ENCODE peak calls at places on chromosomes 3 and 15, in four cellular contexts. D is mesenchymal stem cell; W is CD8-positive, alpha-beta memory T cell; F is GM23248. P is an unnamed sample. For H3K9me3, the result is how much of the 10 kb centered on the place peaks cover.

GRCh38 chr3:65439641-65440040 is 599.1 kb downstream of the MAGI1 start:
- DNase-seq in W (no peak), D (peak), F (peak), P (peak)

GRCh38 chr3:52314495-52314894 is 1.6 kb upstream of the DNAH1 start:
- DNase-seq in W (no peak), F (peak), D (peak), P (no peak)

GRCh38 chr3:133851931-133852330 is 43.8 kb downstream of the RAB6B start:
- DNase-seq in W (no peak), D (no peak), F (no peak), P (no peak)

GRCh38 chr3:155554777-155555445 is 190.0 kb downstream of the PLCH1 start:
- DNase-seq in F (no peak), D (no peak), W (no peak), P (no peak)

GRCh38 chr3:114152519-114153151 is 26.2 kb downstream of the DRD3 start:
- DNase-seq in W (peak), D (peak), F (peak), P (peak)

GRCh38 chr3:171801738-171802600 is 8.3 kb downstream of the PLD1 start:
- DNase-seq in D (peak), F (peak), W (no peak), P (no peak)

GRCh38 chr3:156741935-156742334 is 67.5 kb downstream of the TIPARP start:
- DNase-seq in F (no peak), W (no peak), D (no peak), P (no peak)

GRCh38 chr3:30397030-30397429 is 209.4 kb upstream of the TGFBR2 start:
- DNase-seq in D (no peak), W (no peak), F (no peak), P (no peak)

GRCh38 chr15:41857316-41857715 is 18.7 kb downstream of the PLA2G4B start:
- DNase-seq in F (no peak), W (no peak), D (no peak), P (no peak)

GRCh38 chr3:101849714-101850326 is 506 bp downstream of the NFKBIZ start:
- DNase-seq in W (peak), D (no peak), F (peak), P (peak)

GRCh38 chr15:63544253-63545026 is 40.0 kb downstream of the USP3 start:
- DNase-seq in W (no peak), D (no peak), F (no peak), P (no peak)

GRCh38 chr3:128392812-128393544 is 73.7 kb downstream of the DNAJB8 start:
- DNase-seq in F (no peak), W (no peak), D (no peak), P (no peak)

GRCh38 chr3:120449701-120450216 is 1.0 kb downstream of the FSTL1 start:
- DNase-seq in W (no peak), D (peak), F (peak), P (no peak)

GRCh38 chr15:66832679-66833078 is 130.6 kb downstream of the SMAD6 start:
- DNase-seq in W (no peak), F (peak), D (peak), P (peak)

GRCh38 chr15:67142142-67143092 is 77.0 kb downstream of the SMAD3 start:
- DNase-seq in W (no peak), D (peak), F (peak), P (peak)

GRCh38 chr15:76432604-76433003 is 96.0 kb downstream of the ISL2 start:
- DNase-seq in D (no peak), W (no peak), F (no peak), P (no peak)

GRCh38 chr15:70664494-70664893 is 98.9 kb downstream of the UACA start:
- DNase-seq in F (no peak), D (no peak), W (no peak), P (no peak)

GRCh38 chr15:68764090-68764489 is 56.6 kb downstream of the ANP32A start:
- DNase-seq in F (peak), W (no peak), D (no peak), P (peak)

GRCh38 chr15:89444855-89445254 is 51.5 kb downstream of the RHCG start:
- DNase-seq in F (no peak), W (no peak), D (no peak), P (no peak)

GRCh38 chr3:14598143-14598569 is 53.4 kb upstream of the CCDC174 start:
- DNase-seq in W (peak), D (peak), F (peak), P (peak)

GRCh38 chr3:53194218-53195065 is 33.4 kb downstream of the PRKCD start:
- DNase-seq in W (no peak), D (peak), F (peak), P (peak)

GRCh38 chr3:32313723-32314473 is 75.4 kb downstream of the CMTM8 start:
- DNase-seq in D (peak), W (no peak), F (peak), P (peak)

GRCh38 chr15:58357529-58358476 is 74.0 kb upstream of the LIPC start:
- DNase-seq in F (peak), W (peak), D (peak), P (no peak)

GRCh38 chr3:13727890-13728289 is 152.0 kb downstream of the WNT7A start:
- DNase-seq in F (no peak), W (no peak), D (no peak), P (no peak)

GRCh38 chr3:197484204-197484901 is 71.4 kb downstream of the BDH1 start:
- DNase-seq in W (no peak), F (no peak), D (no peak), P (no peak)

GRCh38 chr15:77733579-77734300 is 101.0 kb upstream of the LINGO1 start:
- DNase-seq in F (no peak), D (no peak), W (no peak), P (no peak)

GRCh38 chr3:31391150-31391549 is 141.6 kb upstream of the STT3B start:
- DNase-seq in F (no peak), W (no peak), D (no peak), P (no peak)

GRCh38 chr3:42898896-42899675 is 6.9 kb upstream of the ZNF662 start:
- DNase-seq in D (no peak), W (no peak), F (peak), P (no peak)

GRCh38 chr3:6861331-6861988 is 545 bp downstream of the GRM7 start:
- DNase-seq in F (no peak), W (no peak), D (no peak), P (no peak)

GRCh38 chr15:60074181-60074885 is 70.2 kb downstream of the FOXB1 start:
- DNase-seq in D (no peak), F (peak), W (no peak), P (peak)

GRCh38 chr15:60073441-60073840 is 69.3 kb downstream of the FOXB1 start:
- DNase-seq in D (no peak), F (no peak), W (no peak), P (no peak)

GRCh38 chr15:60076582-60077263 is 72.6 kb downstream of the FOXB1 start:
- DNase-seq in F (no peak), D (no peak), W (no peak), P (no peak)

GRCh38 chr15:60077581-60078359 is 73.7 kb downstream of the FOXB1 start:
- DNase-seq in D (no peak), W (no peak), F (no peak), P (no peak)

DNA sequence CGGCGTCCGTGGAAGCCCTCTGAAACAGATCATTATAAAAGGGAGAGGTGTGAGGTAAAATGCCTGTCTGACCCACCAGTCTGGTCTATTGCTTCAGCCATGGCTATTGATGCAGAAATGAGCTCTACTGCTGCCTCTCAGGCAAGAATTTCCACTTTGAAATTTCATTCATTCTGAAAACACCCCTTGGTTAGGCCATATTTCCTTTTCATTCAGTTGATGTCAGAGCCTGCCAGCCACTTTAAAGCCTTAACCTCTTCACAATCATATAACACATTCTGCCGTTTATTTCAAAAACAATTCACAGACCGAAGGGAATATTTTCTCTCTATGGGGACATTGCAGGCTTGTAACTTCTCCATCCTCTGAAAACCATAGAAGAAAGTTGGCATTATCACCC is 71.9 kb downstream of the FOXB1 start:
- DNase-seq in F (no peak), W (no peak), D (no peak), P (no peak)
- H3K4me3 ChIP-seq in F (no peak), W (no peak), D (no peak), P (no peak)

GRCh38 chr15:20367093-20367492 is 174.5 kb downstream of the GOLGA6L6 start:
- DNase-seq in D (no peak), F (no peak), W (no peak), P (no peak)
- H3K9me3 ChIP-seq in D (under half), F (under half), W (under half), P (under half)

DNA sequence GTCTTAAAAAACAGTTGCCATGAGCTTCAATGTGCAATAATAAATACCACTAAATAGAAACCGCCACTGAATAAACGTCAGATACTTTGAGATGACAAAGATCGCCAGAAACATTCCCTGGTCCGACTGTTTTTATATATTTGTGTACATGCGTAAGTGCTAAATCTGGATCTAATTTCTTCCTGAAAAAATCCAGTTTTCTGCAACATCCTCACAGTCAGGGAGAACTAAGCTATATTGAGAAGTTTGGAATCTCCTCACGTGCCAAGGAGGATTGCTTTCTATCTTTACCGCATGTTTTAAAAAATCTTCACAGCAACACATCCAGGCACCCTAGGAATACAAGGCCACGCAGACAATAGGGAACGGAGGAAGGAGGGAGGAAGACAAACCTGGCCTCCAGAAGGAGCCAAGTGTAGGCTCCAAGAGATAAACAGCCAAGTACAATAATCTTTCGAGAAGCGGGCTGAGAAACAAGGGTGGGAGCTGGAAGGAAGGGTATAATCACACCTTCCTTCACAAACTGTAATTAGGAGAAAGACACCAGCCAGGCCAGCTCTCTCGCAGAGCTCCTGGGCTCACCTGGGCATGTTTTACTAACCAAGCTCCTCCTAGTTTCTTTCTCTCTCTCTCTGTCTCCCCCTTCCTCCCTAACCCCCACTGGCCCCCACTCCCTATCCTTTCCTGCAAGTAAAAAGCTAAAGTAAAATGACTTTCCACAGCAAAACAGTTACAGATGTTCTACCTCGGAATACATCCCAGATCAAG is 5.6 kb downstream of the VGLL4 start:
- DNase-seq in F (peak), D (peak), W (no peak), P (peak)
- H3K4me3 ChIP-seq in F (peak), D (peak), W (no peak), P (peak)

DNA sequence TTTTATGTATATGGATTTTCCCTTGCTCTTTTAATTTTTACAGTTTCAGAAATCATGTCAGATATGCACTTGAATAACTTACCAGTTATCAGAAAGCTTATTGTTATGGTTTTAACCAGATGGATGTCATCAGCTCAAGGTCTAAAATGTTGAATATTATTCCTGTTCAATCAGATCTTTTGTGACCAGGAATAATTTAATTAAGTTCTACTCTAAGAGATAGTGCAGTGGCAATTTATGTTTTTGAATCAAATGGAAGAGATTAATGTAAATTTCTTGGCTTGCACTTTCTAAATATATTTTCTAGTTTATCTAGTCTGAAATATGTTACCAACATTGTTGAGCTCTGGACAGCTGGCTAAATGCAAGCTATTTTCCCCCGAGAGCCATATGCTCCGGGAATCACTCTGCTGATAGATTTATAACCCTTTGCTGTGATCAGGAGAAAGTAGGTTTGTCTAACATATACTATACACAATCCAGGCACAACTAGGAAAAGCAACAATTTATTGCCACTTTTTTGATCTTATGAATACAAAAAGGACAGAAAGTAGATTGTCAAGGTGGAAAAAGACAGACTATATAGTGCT is 76.8 kb upstream of the CD96 start:
- DNase-seq in W (no peak), D (no peak), F (no peak), P (no peak)
- H3K9me3 ChIP-seq in W (under half), D (under half), F (under half), P (under half)

GRCh38 chr15:98799461-98799971 is 151.2 kb downstream of the IGF1R start:
- DNase-seq in F (peak), D (peak), W (no peak), P (no peak)
- H3K4me3 ChIP-seq in F (peak), D (peak), W (no peak), P (no peak)

GRCh38 chr3:123840961-123841360 is 43.2 kb downstream of the MYLK start:
- DNase-seq in W (no peak), F (no peak), D (no peak), P (no peak)
- H3K9me3 ChIP-seq in W (under half), F (under half), D (half or more), P (under half)

GRCh38 chr15:99436472-99437314 is 129.1 kb upstream of the MEF2A start:
- DNase-seq in D (no peak), W (no peak), F (no peak), P (no peak)

GRCh38 chr15:99437315-99438221 is 128.2 kb upstream of the MEF2A start:
- DNase-seq in W (no peak), F (peak), D (no peak), P (no peak)

GRCh38 chr15:99435138-99435695 is 130.6 kb upstream of the MEF2A start:
- DNase-seq in W (no peak), F (no peak), D (no peak), P (peak)

GRCh38 chr15:99434506-99435137 is 131.2 kb upstream of the MEF2A start:
- DNase-seq in D (no peak), W (no peak), F (no peak), P (no peak)

DNA sequence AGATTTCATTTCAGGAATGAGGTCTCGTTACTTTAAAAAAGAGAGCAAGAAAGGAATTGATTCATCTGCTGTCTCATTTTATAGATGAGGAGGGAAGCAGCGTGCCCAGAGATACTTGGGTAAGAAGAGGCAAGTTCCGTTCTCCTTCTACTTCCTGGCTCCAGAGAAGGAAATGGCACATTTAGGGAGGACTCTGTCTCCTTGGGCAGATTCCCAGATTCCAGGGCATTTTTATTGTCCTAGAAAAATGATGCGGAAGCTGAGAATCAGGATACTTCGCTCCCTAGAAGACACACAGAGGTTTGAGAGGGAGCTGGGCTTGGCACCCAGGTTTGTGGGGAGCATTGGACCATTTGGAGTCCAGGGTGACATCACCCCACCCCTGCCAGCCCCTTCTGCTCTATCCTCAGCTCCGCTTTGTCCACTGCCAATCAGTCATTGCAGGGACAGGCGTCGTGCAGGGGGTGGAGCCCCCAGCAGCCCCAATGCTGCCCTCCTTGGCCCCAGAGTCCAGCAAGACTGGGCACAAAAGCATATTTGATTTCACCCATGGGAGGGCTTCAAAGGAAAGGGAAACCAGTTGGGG is 129.9 kb upstream of the MEF2A start:
- DNase-seq in W (no peak), D (no peak), F (peak), P (peak)
- H3K4me3 ChIP-seq in W (no peak), D (no peak), F (no peak), P (no peak)

GRCh38 chr3:132242095-132242494 is 75.1 kb upstream of the ACP3 start:
- DNase-seq in W (no peak), F (no peak), D (no peak), P (no peak)
- H3K9me3 ChIP-seq in W (under half), F (under half), D (under half), P (under half)

DNA sequence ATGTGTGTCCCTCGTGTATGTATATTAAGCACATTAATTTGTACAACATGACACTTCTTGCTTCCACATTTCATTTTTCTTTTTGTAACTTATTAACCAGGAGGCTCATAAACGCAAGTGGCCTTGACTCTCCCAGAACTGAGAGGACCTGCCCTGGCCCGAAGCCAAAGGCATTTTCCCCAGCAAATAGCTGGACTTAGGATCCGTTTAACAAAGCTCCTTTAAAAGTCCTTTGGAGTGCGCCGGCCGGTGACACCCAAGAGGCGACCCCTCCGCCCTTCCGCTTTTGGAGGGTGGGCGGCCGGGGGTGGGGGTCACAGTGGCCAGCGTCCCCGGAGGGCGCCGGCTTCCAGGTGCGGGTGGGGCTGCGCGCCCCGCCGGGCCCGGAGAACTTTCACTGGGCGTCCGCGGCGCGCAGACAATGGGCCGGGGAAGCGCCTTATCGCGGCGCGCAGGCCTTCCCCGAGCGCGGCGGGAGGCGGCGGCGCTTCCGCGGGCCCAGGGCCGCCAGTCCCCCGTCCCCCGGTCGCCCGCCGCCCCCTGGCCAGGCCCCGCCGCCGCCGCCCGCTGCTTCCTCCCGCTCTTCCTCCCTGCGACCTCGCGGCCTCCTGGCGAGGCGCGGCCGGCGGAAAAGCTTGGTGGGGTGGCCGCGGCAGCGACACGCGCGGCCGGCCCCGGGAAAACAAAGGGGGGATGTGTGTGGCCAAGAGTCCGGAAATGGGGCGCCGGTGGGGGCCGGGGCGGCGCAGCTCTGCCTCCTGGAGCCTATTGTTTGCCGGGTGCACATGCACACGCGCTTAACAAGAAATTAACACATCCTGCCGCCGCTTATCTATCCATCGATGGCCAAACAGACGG is 613.4 kb downstream of the MCTP2 start:
- DNase-seq in D (peak), F (peak), W (no peak), P (peak)
- H3K4me3 ChIP-seq in D (no peak), F (no peak), W (no peak), P (no peak)

GRCh38 chr3:16687206-16687605 is 82.0 kb upstream of the DAZL start:
- DNase-seq in F (no peak), D (no peak), W (no peak), P (no peak)
- H3K9me3 ChIP-seq in F (under half), D (under half), W (under half), P (under half)

P was measured in MG63.